ENCODE peak calls at places on chromosome 11, in five cellular contexts. G, B, I, Z and U are unnamed samples.

GRCh38 chr11:95398437-95399112 is 167.6 kb upstream of the SESN3 start:
- DNase-seq in G (no peak), B (no peak), I (peak), Z (no peak), U (no peak)

GRCh38 chr11:118634435-118635236 is 27.2 kb downstream of the PHLDB1 start:
- DNase-seq in G (no peak), B (peak), I (no peak), Z (peak), U (peak)

GRCh38 chr11:14672635-14673034 is 29.0 kb downstream of the PDE3B start:
- DNase-seq in G (peak), B (peak), I (no peak), Z (no peak), U (no peak)

GRCh38 chr11:26297179-26297970 is 34.6 kb upstream of the ANO3 start:
- DNase-seq in G (peak), B (peak), I (peak), Z (no peak), U (no peak)

GRCh38 chr11:79244175-79244804 is 196.5 kb downstream of the TENM4 start:
- DNase-seq in G (peak), B (peak), I (peak), Z (peak), U (peak)

GRCh38 chr11:96614846-96615245 is 225.0 kb downstream of the JRKL start:
- DNase-seq in G (no peak), B (no peak), I (no peak), Z (no peak), U (no peak)

GRCh38 chr11:130209944-130210854 is 50.6 kb downstream of the ST14 start:
- DNase-seq in G (no peak), B (no peak), I (no peak), Z (no peak), U (no peak)

GRCh38 chr11:128905345-128906184 is 14.4 kb downstream of the KCNJ5 start:
- DNase-seq in G (no peak), B (peak), I (peak), Z (no peak), U (peak)

GRCh38 chr11:18772211-18772610 is 19.4 kb downstream of the PTPN5 start:
- DNase-seq in G (no peak), B (no peak), I (no peak), Z (no peak), U (no peak)

GRCh38 chr11:47510231-47510630 is 42.7 kb downstream of the CELF1 start:
- DNase-seq in G (no peak), B (no peak), I (no peak), Z (no peak), U (no peak)

GRCh38 chr11:18713646-18714442 is 12.1 kb downstream of the IGSF22 start:
- DNase-seq in G (no peak), B (no peak), I (no peak), Z (no peak), U (no peak)

GRCh38 chr11:86692317-86692716 is 19.9 kb upstream of the ME3 start:
- DNase-seq in G (no peak), B (peak), I (no peak), Z (no peak), U (no peak)

GRCh38 chr11:86696004-86696403 is 23.6 kb upstream of the ME3 start:
- DNase-seq in G (peak), B (peak), I (peak), Z (no peak), U (no peak)

GRCh38 chr11:128465946-128466688 is 121.2 kb downstream of the ETS1 start:
- DNase-seq in G (no peak), B (no peak), I (no peak), Z (no peak), U (no peak)

GRCh38 chr11:120597250-120597649 is 85.7 kb downstream of the GRIK4 start:
- DNase-seq in G (no peak), B (no peak), I (no peak), Z (no peak), U (no peak)

DNA sequence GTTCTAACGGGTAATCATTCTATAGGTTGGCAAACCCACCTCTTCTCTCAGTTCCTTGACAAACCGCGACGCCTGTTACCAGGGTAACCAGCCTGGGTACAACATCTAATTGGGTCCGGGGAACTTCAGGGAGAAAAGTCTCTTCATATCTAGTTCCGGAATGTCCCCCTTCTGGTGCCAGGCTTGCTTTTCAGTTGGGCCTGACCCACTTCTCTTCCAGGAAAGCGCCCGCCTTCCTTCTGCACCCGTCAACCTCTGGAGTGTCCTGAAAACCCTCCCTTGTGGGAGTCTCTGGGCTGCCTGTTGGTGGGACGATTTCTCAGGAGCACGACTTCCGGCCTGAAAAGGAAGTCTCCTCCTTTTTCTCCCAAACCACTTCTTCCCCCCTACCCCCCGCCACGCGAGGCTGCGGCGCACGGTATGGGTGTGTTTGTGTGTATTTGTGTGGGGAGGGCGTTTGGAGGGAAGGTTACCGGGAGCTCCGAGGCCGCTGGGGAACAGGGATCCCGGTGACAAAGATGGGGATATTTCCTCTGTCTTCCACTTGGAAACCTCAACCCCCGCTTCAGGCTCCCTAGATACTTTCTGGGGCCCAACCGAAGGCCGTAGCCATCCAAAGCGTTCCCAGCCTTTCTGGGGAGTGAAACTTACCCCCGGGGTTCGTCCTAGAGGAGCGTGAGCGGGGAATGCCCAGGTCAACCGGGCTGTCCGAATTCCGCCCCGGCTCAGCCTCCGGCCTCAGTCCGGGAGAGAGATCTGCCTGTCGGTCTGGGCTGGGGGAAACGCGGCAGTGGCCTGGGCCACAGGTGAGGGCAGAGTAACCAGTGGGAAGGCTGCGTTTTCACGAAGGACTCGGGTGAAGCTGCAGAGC is at the start of the genes NKAPD1 and PIH1D2:
- DNase-seq in G (peak), B (peak), I (peak), Z (peak), U (peak)
- TF ChIP-seq CTCF in G (peak), B (no peak), I (no peak), Z (peak), U (peak)

DNA sequence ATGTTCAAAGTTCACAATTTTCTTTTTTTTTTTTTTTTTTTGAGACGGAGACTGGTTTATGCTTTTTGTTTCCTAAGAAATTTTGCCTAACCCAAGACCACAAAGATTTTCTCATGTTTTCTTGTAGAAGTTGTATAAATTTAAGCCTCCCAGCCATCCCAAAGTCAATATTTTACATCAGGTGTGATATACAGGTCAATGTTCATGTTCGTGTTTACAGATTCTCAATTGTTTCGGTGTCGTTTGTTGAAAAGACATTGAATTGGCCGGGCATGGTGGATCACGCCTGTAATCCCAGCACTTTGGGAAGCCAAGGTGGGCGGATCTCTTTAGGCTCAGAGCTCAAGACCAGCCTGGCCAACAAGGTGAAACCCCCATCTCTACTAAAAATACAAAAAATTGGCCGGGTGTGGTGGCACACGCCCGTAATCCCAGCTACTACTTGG is 15.4 kb downstream of the FRMD8 start:
- DNase-seq in G (no peak), B (no peak), I (no peak), Z (no peak), U (no peak)
- H3K27ac ChIP-seq in G (no peak), B (peak), I (no peak), Z (no peak), U (no peak)

GRCh38 chr11:108135845-108136599 is 14.7 kb downstream of the ACAT1 start:
- DNase-seq in G (no peak), B (no peak), I (peak), Z (no peak), U (no peak)
- TF ChIP-seq CTCF in G (no peak), B (peak), I (peak), Z (no peak), U (no peak)

DNA sequence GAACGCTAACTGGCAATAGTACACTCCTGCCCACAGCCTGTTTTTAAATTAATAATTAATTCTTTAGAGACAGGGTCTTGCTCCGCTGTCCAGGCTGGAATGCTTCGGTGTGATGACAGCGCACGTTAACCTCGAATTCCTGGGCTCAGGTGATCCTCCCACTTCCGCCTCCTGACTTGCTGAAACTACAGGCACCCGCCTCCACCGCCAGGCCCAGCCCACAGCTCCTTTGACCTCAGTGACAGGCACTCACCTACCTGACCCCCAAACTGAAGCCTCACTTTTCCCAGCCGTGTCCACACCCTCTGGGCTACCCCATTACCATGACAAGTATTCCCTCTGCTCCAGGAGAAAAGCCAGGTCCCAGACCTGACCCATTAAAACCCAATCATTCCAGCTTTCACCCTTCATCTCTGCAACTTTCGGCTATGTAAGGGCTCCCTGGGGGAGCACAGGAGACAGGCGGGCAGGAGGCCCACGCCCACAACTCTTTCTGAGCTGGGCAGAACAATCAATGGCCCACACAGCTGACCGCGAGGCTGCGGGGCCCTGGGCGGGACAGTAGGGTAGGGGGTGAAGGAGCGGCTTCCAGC is 730 bp downstream of the LMNTD2 start:
- DNase-seq in G (no peak), B (no peak), I (no peak), Z (no peak), U (no peak)
- H3K27ac ChIP-seq in G (no peak), B (peak), I (peak), Z (peak), U (no peak)

DNA sequence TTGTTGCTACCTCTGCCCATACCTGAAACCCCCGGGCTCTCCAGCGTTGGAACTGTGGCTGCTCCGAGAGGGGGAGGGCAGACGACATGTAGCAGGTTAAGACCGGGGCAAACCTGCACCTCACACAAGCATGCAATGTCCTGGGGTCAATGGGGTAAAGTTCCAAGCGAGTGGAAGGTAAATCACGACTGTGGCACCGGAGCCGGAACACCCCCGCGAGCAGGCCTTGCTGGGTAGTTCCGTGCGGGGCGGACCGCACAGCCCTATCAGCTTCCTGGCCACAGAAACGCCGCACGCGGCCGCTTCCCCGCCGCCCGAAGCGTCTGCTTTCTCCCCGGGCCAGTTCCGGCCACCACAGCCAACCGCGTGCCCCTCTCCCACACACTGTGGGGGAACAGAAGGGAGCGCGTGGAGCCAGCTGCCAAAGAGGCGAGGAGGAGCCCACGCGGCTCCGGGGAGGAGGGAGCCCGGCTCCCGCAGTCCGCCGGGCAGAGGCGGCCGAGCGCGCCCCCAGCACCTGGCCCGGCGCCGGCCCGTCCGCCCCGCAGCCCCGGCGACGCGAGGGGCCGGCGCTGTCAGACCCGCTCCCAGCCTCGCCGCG is 1.6 kb downstream of the SPTBN2 start:
- DNase-seq in G (no peak), B (peak), I (peak), Z (no peak), U (no peak)
- TF ChIP-seq CTCF in G (no peak), B (no peak), I (no peak), Z (no peak), U (no peak)

GRCh38 chr11:1307998-1308744 is 1.3 kb downstream of the TOLLIP start:
- DNase-seq in G (no peak), B (peak), I (no peak), Z (no peak), U (no peak)

GRCh38 chr11:1310315-1310687 is 869 bp upstream of the TOLLIP start:
- DNase-seq in G (no peak), B (no peak), I (no peak), Z (no peak), U (no peak)

GRCh38 chr11:1309498-1310314 is at the start of gene TOLLIP:
- DNase-seq in G (peak), B (peak), I (peak), Z (peak), U (peak)

GRCh38 chr11:1307163-1307870 is 2.1 kb downstream of the TOLLIP start:
- DNase-seq in G (no peak), B (peak), I (no peak), Z (no peak), U (no peak)

DNA sequence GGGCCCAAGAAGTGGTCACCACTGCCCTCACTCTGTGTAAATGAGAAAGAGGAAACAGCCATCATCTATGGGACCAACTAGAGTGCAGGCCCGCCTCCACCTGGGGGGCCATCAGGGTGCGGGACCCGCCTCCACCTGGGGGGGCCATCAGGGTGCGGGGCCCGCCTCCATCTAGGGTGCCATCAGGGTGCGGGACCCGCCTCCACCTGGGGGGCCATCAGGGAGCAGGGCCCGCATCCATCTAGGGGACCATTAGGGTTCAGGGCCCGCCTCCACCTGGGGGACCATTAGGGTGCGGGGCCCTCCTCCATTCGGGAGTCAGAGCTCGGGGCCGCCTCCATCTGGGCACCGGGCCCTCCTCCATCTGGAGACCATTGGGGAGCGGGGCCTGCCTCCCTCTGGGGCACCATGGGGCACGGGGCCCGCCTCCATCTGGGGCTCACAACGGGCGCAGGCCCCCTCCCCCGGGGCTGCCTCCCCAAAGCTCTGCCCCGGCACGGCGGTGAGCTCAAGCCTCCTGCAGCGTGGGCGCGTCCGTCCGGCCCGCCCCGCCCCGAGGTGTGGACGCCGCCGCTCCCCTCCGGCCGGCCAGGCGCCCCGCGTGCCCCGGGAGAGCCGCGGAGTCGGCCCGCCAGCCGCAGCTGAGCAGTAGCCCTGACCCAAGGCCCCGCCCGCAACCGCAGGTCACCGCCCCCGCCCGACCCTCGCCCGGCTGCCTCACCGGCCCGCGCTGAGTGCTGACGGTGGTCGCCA is 511 bp downstream of the TOLLIP start:
- DNase-seq in G (no peak), B (peak), I (no peak), Z (no peak), U (no peak)
- H3K27ac ChIP-seq in G (no peak), B (peak), I (peak), Z (peak), U (peak)

GRCh38 chr11:113474362-113475159 is 637 bp downstream of the DRD2 start:
- DNase-seq in G (peak), B (peak), I (peak), Z (peak), U (peak)

GRCh38 chr11:113476553-113476952 is 1.4 kb upstream of the DRD2 start:
- DNase-seq in G (no peak), B (no peak), I (no peak), Z (no peak), U (no peak)

GRCh38 chr11:113475160-113475761 is at the start of gene DRD2:
- DNase-seq in G (no peak), B (no peak), I (no peak), Z (no peak), U (no peak)

GRCh38 chr11:113473983-113474361 is 1.2 kb downstream of the DRD2 start:
- DNase-seq in G (no peak), B (no peak), I (peak), Z (no peak), U (no peak)

DNA sequence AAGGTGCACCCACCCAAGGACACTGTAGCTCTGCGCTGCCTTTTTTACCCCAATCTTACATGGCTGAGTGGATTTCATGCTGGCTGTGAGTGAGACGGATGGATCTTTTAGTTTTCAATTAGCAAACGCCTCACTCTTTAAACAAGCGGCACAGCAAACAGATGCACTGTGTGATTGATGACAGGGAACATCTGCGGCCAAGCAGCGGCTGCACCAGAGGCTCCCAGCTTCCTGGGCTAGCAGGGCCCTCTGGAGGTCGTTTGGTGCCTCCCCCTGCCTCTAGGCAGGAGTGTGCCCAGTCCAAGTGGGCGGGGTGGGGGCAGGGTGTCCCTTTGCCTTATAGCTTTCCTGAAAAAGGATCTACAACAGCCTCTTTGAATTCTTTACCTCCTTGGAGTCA is 2.1 kb upstream of the DRD2 start:
- DNase-seq in G (no peak), B (no peak), I (no peak), Z (no peak), U (no peak)
- TF ChIP-seq CTCF in G (no peak), B (no peak), I (no peak), Z (no peak), U (no peak)

DNA sequence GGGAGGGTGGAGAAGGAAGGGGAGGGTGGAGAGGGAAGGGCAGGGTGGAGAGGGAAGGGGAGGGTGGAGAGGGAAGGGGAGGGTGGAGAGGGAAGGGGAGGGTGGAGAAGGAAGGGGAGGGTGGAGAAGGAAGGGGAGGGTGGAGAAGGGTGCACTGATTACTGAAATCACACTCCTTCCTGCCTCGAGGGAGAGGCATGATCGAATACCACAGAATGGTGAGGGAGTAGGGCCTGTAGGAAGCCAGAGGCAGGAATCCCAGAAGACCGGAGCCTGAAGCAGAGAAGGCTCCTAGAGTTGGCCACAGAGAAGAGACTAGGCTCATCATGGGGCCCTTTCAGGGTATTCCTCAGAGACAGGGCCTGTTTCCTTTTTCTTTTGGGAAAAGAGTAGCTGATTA is 5.6 kb upstream of the OR52K2 start:
- DNase-seq in G (no peak), B (no peak), I (no peak), Z (no peak), U (no peak)
- H3K27ac ChIP-seq in G (no peak), B (no peak), I (no peak), Z (no peak), U (no peak)